ENCODE peak calls at places on chromosome 4, in nine cellular contexts. B is psoas muscle, K is epithelial cell of esophagus, C is lower leg skin, X is endothelial cell of umbilical vein, P is upper lobe of right lung, E is HCT116, I is fibroblast of mammary gland, L is cardiac muscle cell. G is an unnamed sample.

GRCh38 chr4:98749206-98749605 is 90.8 kb upstream of the TSPAN5 start:
- DNase-seq in B (no peak), K (no peak), C (no peak), X (no peak), P (no peak), E (no peak), I (peak), L (no peak), G (no peak)

GRCh38 chr4:85910985-85911384 is 436.0 kb downstream of the ARHGAP24 start:
- DNase-seq in B (no peak), K (no peak), C (no peak), X (no peak), P (no peak), E (no peak), I (no peak), L (no peak), G (no peak)

GRCh38 chr4:91622925-91623600 is 680.7 kb upstream of the GRID2 start:
- DNase-seq in B (no peak), K (no peak), C (no peak), X (no peak), P (no peak), E (no peak), I (no peak), L (no peak), G (no peak)

GRCh38 chr4:176492648-176493302 is 173.0 kb downstream of the SPCS3 start:
- DNase-seq in B (no peak), K (no peak), C (no peak), X (peak), P (no peak), E (no peak), I (no peak), L (no peak), G (no peak)

GRCh38 chr4:122170775-122171174 is 18.6 kb downstream of the BLTP1 start:
- DNase-seq in B (no peak), K (no peak), C (no peak), X (no peak), P (no peak), E (no peak), I (no peak), L (no peak), G (no peak)

GRCh38 chr4:158042591-158043030 is 130.2 kb downstream of the GASK1B start:
- DNase-seq in B (no peak), K (no peak), C (no peak), X (peak), P (no peak), E (no peak), I (peak), L (no peak), G (no peak)

GRCh38 chr4:124534133-124534532 is 178.4 kb downstream of the ANKRD50 start:
- DNase-seq in B (no peak), K (no peak), C (no peak), X (no peak), P (no peak), E (no peak), I (no peak), L (no peak), G (no peak)

GRCh38 chr4:183588169-183588675 is 70.8 kb downstream of the RWDD4 start:
- DNase-seq in B (peak), K (peak), C (no peak), X (no peak), P (no peak), E (no peak), I (peak), L (peak), G (no peak)

GRCh38 chr4:89305712-89306437 is 1.7 kb downstream of the GPRIN3 start:
- DNase-seq in B (no peak), K (peak), C (no peak), X (peak), P (no peak), E (no peak), I (peak), L (no peak), G (no peak)

GRCh38 chr4:10018818-10019438 is 2.4 kb downstream of the SLC2A9 start:
- DNase-seq in B (peak), K (peak), C (peak), X (peak), P (peak), E (peak), I (peak), L (peak), G (no peak)
- TF ChIP-seq CTCF in B (peak), K (peak), C (no peak), X (peak), P (peak), E (peak), I (peak), L (peak), G (peak)

DNA sequence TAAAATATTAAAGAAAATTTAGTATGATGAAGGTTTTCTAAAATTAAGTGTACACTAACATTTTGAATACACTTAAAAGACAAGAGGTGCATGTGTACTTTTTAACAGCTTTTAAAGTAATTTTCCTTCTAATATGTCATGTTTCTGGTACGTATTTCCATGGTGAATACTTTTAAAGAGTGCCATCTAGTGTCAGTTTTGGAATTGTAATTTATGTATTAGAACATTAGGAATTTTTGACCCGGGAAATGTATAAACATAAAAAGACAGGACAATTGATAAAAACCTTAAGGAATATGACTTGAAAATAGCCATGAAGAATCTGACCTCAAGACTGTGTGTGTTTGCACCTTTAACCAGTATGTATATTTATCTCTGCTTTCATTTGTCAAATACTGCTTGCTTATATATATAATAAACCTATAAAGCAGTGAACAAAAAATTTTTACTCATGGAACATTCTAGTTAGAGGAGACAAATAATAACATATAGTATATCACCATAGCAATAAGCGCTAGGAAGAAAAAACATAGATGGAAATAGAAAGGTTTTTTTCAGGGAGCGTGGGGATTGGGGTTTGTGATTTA is 7.2 kb downstream of the GSTCD start:
- DNase-seq in B (no peak), K (peak), C (no peak), X (peak), P (no peak), E (peak), I (peak), L (peak), G (no peak)
- TF ChIP-seq CTCF in B (peak), K (peak), C (no peak), X (peak), P (peak), E (peak), I (peak), L (peak), G (peak)

DNA sequence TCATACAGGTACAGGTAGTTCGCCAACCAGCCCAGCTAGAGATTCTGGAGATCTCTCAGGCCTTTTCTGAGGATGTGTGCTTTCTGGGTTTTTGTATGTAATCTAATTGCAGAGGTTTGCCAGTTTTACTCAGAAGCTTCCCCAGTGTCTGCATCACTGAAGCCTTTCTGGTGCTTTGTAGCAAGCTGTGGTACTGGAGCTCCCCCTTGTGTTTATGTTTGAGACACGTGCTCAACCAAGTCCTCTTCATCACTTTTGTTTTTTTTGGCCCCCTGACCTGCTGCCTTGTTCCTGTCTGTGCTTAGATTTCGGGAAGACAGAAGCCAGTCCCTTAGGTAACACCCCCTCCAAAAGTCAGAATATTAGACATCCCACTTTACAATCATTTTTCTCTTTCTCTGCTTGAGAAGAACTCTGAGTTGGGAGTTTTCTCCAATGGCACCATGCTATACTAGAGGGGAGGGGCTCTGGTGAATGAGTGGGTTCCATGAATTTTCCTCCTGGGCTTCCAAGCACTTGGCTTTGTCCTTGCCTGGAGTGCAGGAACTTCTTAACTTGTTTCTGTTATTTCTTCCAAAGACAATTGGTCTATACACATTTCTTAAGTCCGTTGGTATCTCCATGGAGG is 128.4 kb upstream of the TBC1D9 start:
- DNase-seq in B (no peak), K (peak), C (no peak), X (peak), P (no peak), E (peak), I (peak), L (peak), G (no peak)
- TF ChIP-seq CTCF in B (peak), K (peak), C (no peak), X (peak), P (peak), E (peak), I (peak), L (peak), G (peak)

DNA sequence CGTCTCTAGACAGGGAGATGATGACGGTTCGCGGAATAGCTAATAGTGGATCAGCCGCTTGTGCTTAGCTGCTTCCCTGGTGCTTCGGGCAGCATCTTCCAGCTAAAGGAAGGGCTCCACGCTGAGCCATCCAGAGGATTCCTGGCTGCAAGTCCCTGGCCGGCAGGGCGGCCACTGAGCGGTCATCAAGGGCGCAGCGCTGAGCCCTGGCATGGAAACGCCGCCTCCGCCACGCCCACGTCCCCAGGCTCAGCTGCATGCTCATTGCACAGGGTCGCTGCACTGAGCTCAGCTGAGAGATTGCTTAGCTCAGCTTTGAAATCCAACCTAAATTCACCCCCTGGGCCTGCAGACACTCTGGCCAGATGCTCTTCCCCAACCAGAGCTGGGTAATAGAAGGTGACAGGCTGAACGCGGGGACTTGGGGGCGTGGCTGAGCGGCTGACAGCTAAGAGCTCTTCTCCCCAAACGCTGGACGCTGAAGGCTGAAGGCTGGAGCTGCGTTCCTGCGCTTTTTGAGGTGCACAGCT is 118.2 kb upstream of the KIT start:
- DNase-seq in B (peak), K (peak), C (peak), X (peak), P (peak), E (no peak), I (peak), L (peak), G (no peak)
- TF ChIP-seq CTCF in B (no peak), K (no peak), C (no peak), X (no peak), P (peak), E (no peak), I (no peak), L (no peak), G (peak)

DNA sequence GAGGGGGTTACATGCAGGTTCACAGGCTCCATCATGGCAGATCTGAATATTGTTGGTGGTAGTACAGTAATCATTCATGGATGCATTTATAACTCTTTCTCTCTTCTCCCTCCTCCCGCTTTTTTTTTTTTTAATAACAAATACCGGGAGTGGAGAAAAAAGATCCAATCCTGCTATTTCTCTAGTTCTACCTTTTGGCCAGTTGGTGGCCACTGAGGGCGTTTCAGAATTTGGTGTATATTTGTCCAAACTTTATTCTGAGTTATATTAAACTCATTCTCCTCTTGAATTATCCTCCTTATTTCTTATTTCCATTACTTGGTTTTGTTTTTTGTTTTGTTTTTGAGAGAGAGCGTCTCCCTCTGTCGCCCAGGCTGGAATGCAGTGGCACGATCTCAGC is 74.8 kb downstream of the HMGB2 start:
- DNase-seq in B (no peak), K (no peak), C (no peak), X (no peak), P (no peak), E (no peak), I (no peak), L (no peak), G (no peak)
- TF ChIP-seq CTCF in B (no peak), K (no peak), C (no peak), X (no peak), P (no peak), E (peak), I (peak), L (no peak), G (peak)

DNA sequence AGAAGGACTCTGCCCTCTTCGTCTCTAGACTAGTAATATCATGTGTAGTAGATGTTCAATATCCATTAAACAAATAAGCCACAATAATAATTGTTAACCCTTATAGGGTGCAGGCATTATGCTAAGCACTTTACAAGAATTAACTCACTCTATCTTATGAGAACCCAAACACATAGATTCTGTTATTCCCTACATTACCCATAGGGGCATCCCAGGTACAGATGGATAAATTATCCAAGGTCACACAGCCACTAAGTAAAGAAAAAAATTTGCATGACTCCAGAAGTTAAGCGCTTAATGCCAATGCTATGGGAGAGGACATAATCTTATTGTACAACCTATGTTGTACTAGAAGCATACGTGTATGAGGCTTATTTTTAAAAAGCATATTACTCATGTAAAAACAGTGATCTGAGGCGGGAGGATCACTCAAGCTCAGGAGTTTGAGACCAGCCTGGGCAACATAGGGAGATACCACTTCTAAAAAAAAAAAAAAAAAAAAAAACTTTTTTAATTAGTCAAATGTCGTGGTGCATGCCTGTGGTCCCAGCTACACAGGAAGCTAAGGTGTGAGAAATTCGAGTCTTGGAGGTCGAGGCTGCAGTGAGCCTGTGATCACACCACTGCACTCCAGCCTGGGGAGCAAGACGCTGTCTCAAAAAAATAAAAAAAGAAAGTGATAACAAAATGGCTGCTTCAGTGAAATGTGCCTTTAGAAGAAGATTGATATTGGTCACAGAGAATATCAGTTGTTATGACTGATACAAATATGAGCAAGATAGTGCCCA is 13.6 kb downstream of the LDB2 start:
- DNase-seq in B (no peak), K (no peak), C (no peak), X (no peak), P (no peak), E (no peak), I (no peak), L (no peak), G (no peak)
- TF ChIP-seq CTCF in B (no peak), K (no peak), C (no peak), X (no peak), P (no peak), E (peak), I (peak), L (no peak), G (peak)

GRCh38 chr4:141860974-141861373 is 224.6 kb downstream of the IL15 start:
- DNase-seq in B (no peak), K (peak), C (no peak), X (no peak), P (no peak), E (peak), I (no peak), L (no peak), G (no peak)
- TF ChIP-seq CTCF in B (no peak), K (peak), C (no peak), X (no peak), P (no peak), E (peak), I (no peak), L (no peak), G (no peak)

GRCh38 chr4:111847256-111848108 is 297.8 kb upstream of the FAM241A start:
- DNase-seq in B (no peak), K (peak), C (no peak), X (no peak), P (no peak), E (no peak), I (peak), L (no peak), G (no peak)
- TF ChIP-seq CTCF in B (no peak), K (peak), C (no peak), X (no peak), P (no peak), E (peak), I (peak), L (no peak), G (peak)

GRCh38 chr4:25860586-25861421 is 2.0 kb downstream of the SEL1L3 start:
- DNase-seq in B (no peak), K (peak), C (no peak), X (peak), P (peak), E (no peak), I (no peak), L (no peak), G (no peak)

GRCh38 chr4:25856756-25857155 is 6.0 kb downstream of the SEL1L3 start:
- DNase-seq in B (no peak), K (no peak), C (no peak), X (peak), P (no peak), E (no peak), I (peak), L (no peak), G (no peak)

GRCh38 chr4:25859429-25860148 is 3.2 kb downstream of the SEL1L3 start:
- DNase-seq in B (no peak), K (no peak), C (no peak), X (peak), P (no peak), E (no peak), I (no peak), L (no peak), G (no peak)

GRCh38 chr4:25857851-25858400 is 4.9 kb downstream of the SEL1L3 start:
- DNase-seq in B (no peak), K (no peak), C (no peak), X (no peak), P (no peak), E (no peak), I (no peak), L (no peak), G (no peak)

DNA sequence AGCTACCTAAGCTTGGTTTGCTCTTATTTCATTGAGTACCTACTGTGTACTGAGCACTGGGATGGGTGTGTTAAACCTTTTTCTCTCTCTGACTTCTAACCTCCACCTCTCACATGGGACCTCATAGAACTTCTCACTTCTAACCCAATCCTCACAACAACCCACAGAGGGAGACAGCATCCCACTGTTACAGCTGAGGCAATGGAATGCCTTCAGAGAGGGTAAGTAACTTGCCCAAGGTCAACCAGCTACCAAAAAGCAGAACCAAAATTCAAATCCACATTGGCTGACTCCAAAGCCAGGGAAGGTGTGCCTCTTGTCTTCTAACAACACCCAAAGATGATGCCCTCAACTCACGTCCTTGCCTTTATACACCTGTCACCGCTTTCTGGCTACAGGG is 5.4 kb downstream of the SEL1L3 start:
- DNase-seq in B (no peak), K (no peak), C (no peak), X (no peak), P (no peak), E (no peak), I (peak), L (no peak), G (no peak)
- TF ChIP-seq CTCF in B (no peak), K (no peak), C (no peak), X (no peak), P (no peak), E (peak), I (peak), L (no peak), G (no peak)